ENCODE peak calls at places on chromosomes 5 and 9, in eight cellular contexts. V is fibroblast of mammary gland, G is lower lobe of right lung, Q is HFF-Myc, Z is astrocyte of the spinal cord, F is PC-3, H is lower leg skin, O is PC-9. R is an unnamed sample.

GRCh38 chr9:16262467-16263261 is 607.8 kb downstream of the BNC2 start:
- DNase-seq in O (no peak), Z (peak; percentile 56), V (no peak), F (peak; percentile 51), G (no peak), Q (no peak), H (no peak), R (no peak)

GRCh38 chr9:11794984-11795383 is 898.2 kb upstream of the TYRP1 start:
- DNase-seq in O (no peak), F (no peak), V (no peak), G (no peak), H (no peak), Z (no peak), Q (no peak), R (no peak)

GRCh38 chr5:34736445-34737119 is 80.5 kb downstream of the RAI14 start:
- DNase-seq in O (peak; percentile 65), V (no peak), Z (no peak), F (no peak), Q (no peak), H (no peak), G (no peak), R (peak; percentile 47)

GRCh38 chr5:127072861-127073846 is at the start of gene C5orf63:
- DNase-seq in Z (no peak), Q (no peak), H (no peak), V (peak; percentile 29), O (peak; percentile 58), G (peak; percentile 78), F (peak; percentile 59), R (peak; percentile 11)

GRCh38 chr5:128498844-128499455 is 39.1 kb downstream of the FBN2 start:
- DNase-seq in F (peak; percentile 70), O (no peak), Z (peak; percentile 84), Q (peak; percentile 27), H (no peak), V (peak; percentile 75), G (no peak), R (peak; percentile 60)

GRCh38 chr5:150780180-150780692 is 1.7 kb downstream of the SMIM3 start:
- DNase-seq in G (no peak), H (no peak), Q (no peak), F (no peak), Z (no peak), V (peak; percentile 95), O (no peak), R (peak; percentile 81)

GRCh38 chr9:76564300-76564699 is 105.3 kb downstream of the GCNT1 start:
- DNase-seq in O (no peak), V (peak; percentile 66), Q (peak; percentile 15), G (no peak), Z (no peak), H (no peak), F (no peak), R (peak; percentile 15)

GRCh38 chr9:4740373-4740622 is 704 bp downstream of the AK3 start:
- DNase-seq in O (no peak), Z (peak; percentile 41), V (peak; percentile 39), H (no peak), G (no peak), F (peak; percentile 27), Q (no peak), R (no peak)

GRCh38 chr9:116238225-116238624 is 84.6 kb downstream of the PAPPA start:
- DNase-seq in Z (peak; percentile 80), V (peak; percentile 90), Q (peak; percentile 20), G (no peak), O (no peak), H (no peak), F (peak; percentile 11), R (peak; percentile 88)

GRCh38 chr9:652896-653295 is 188.6 kb upstream of the DMRT1 start:
- DNase-seq in G (no peak), V (peak; percentile 83), O (no peak), Q (no peak), H (peak; percentile 35), F (no peak), Z (no peak), R (peak; percentile 23)

GRCh38 chr9:2214707-2215106 is 199.6 kb downstream of the SMARCA2 start:
- DNase-seq in Z (no peak), V (no peak), O (no peak), H (no peak), F (no peak), Q (no peak), G (no peak), R (no peak)

GRCh38 chr5:20231040-20231439 is 243.0 kb upstream of the CDH18 start:
- DNase-seq in V (no peak), H (no peak), G (no peak), F (peak; percentile 10), O (no peak), Q (no peak), Z (peak; percentile 7), R (no peak)

GRCh38 chr9:93601063-93601462 is 24.7 kb downstream of the PHF2 start:
- DNase-seq in V (no peak), O (no peak), H (no peak), Z (no peak), G (no peak), F (no peak), Q (no peak), R (no peak)

GRCh38 chr9:130167927-130168326 is 4.3 kb upstream of the NCS1 start:
- DNase-seq in F (no peak), V (no peak), Q (no peak), Z (no peak), H (no peak), O (no peak), G (no peak), R (no peak)

GRCh38 chr9:123615381-123615780 is 259.4 kb downstream of the CRB2 start:
- DNase-seq in H (no peak), V (no peak), Q (no peak), F (no peak), G (no peak), Z (no peak), O (no peak), R (no peak)

GRCh38 chr5:59500014-59500413 is 393.5 kb downstream of the PDE4D start:
- DNase-seq in F (no peak), Z (no peak), V (no peak), O (no peak), Q (no peak), G (no peak), H (no peak), R (no peak)

GRCh38 chr5:59491944-59492343 is 401.6 kb downstream of the PDE4D start:
- DNase-seq in Q (no peak), G (no peak), O (no peak), H (no peak), F (no peak), V (no peak), Z (no peak), R (peak; percentile 12)

GRCh38 chr5:59496524-59497134 is 396.9 kb downstream of the PDE4D start:
- DNase-seq in V (peak; percentile 39), F (peak; percentile 39), G (no peak), O (no peak), Z (no peak), H (no peak), Q (no peak), R (no peak)
- TF ChIP-seq CTCF in V (peak; percentile 71), F (peak; percentile 64), G (peak; percentile 19), O (peak; percentile 50), Z (peak; percentile 44), H (no peak), Q (peak; percentile 50), R (peak; percentile 62)

GRCh38 chr9:127972316-127972871 is 8.4 kb downstream of the EEIG1 start:
- DNase-seq in O (no peak), F (no peak), H (no peak), Q (no peak), V (no peak), Z (no peak), G (no peak), R (no peak)
- H3K4me3 ChIP-seq in O (no peak overlapping the region), F (no peak overlapping the region), H (no peak overlapping the region), Q (no peak overlapping the region), V (no peak overlapping the region), Z (no peak overlapping the region), G (no peak overlapping the region), R (no peak overlapping the region)

GRCh38 chr5:2806176-2806575 is 54.7 kb upstream of the IRX2 start:
- DNase-seq in Q (no peak), F (no peak), G (no peak), V (no peak), O (no peak), H (no peak), Z (no peak), R (no peak)

GRCh38 chr5:2801602-2802525 is 50.4 kb upstream of the IRX2 start:
- DNase-seq in Z (no peak), F (no peak), H (no peak), O (no peak), G (no peak), Q (no peak), V (no peak), R (no peak)

GRCh38 chr5:2802693-2803365 is 51.4 kb upstream of the IRX2 start:
- DNase-seq in H (no peak), V (no peak), Q (no peak), O (no peak), F (no peak), G (no peak), Z (no peak), R (no peak)

GRCh38 chr5:2803751-2804150 is 52.3 kb upstream of the IRX2 start:
- DNase-seq in Z (no peak), V (no peak), F (no peak), H (no peak), Q (no peak), O (no peak), G (no peak), R (no peak)

GRCh38 chr5:2805080-2805479 is 53.6 kb upstream of the IRX2 start:
- DNase-seq in O (no peak), H (no peak), G (peak; percentile 67), F (peak; percentile 33), Q (no peak), V (no peak), Z (no peak), R (no peak)
- TF ChIP-seq CTCF in O (peak; percentile 49), H (no peak), G (peak; percentile 37), F (peak; percentile 41), Q (no peak), V (no peak), Z (no peak), R (no peak)

GRCh38 chr5:141691867-141692532 is 10.0 kb upstream of the ARAP3 start:
- DNase-seq in O (peak; percentile 89), Z (peak; percentile 73), V (peak; percentile 64), H (peak; percentile 76), F (peak; percentile 85), Q (no peak), G (peak; percentile 90), R (peak; percentile 63)

GRCh38 chr5:141691286-141691866 is 9.3 kb upstream of the ARAP3 start:
- DNase-seq in O (no peak), V (no peak), Q (no peak), Z (no peak), H (no peak), G (no peak), F (no peak), R (no peak)

GRCh38 chr5:141694479-141694878 is 12.4 kb upstream of the ARAP3 start:
- DNase-seq in G (no peak), F (no peak), Q (no peak), Z (no peak), H (no peak), O (no peak), V (no peak), R (no peak)

GRCh38 chr5:141692919-141693848 is 11.2 kb upstream of the ARAP3 start:
- DNase-seq in Z (peak; percentile 24), V (peak; percentile 62), H (no peak), O (no peak), Q (no peak), G (no peak), F (no peak), R (no peak)

DNA sequence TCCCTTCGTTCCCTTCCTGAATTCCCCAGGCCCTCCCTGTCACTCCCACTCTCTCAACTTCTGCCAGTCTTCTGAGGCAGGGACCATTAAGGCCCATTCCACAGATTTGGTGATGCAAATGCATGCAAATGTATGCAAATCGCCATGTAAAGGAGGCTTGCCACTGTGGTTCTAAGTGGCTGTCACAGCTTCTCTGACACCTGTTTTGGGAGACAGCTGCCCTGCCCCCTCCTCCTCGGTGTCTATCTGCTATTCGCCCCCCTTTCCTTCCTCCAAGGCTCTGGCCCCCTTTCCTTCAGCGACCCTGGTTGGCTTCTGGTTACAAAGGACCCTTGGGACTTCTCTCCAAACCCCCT is 10.5 kb upstream of the ARAP3 start:
- DNase-seq in V (no peak), O (no peak), F (no peak), G (no peak), H (no peak), Z (no peak), Q (no peak), R (no peak)
- H3K4me3 ChIP-seq in V (peak overlapping the region; percentile 41), O (peak overlapping the region; percentile 46), F (peak overlapping the region; percentile 57), G (peak overlapping the region; percentile 35), H (no peak overlapping the region), Z (peak overlapping the region; percentile 36), Q (no peak overlapping the region), R (peak overlapping the region; percentile 56)

R was measured in AG10803.